ENCODE peak calls at places on chromosomes 3 and 15, in seven cellular contexts. O is lung, B is lower lobe of right lung, T is breast epithelium, A is tibial artery, C is RWPE2, H is thoracic aorta. G is an unnamed sample.
A peak's percentile ranks its signal among the peaks of the same experiment; 100 is the strongest.

GRCh38 chr15:58203537-58203936 is 65.4 kb downstream of the AQP9 start:
- DNase-seq in C (no peak), H (no peak), B (no peak), A (no peak), O (no peak), T (no peak), G (no peak)

GRCh38 chr3:50427255-50427654 is 67.9 kb upstream of the TMEM115 start:
- DNase-seq in O (no peak), H (no peak), T (no peak), B (no peak), A (no peak), C (no peak), G (no peak)

GRCh38 chr3:160395297-160395696 is 3.7 kb downstream of the IFT80 start:
- DNase-seq in C (no peak), A (no peak), O (no peak), B (no peak), H (no peak), T (no peak), G (no peak)

GRCh38 chr3:186038360-186038759 is 70.5 kb downstream of the ETV5 start:
- DNase-seq in A (no peak), O (no peak), H (no peak), C (no peak), T (no peak), B (no peak), G (no peak)

GRCh38 chr3:47482411-47482810 is 6.7 kb upstream of the SCAP start:
- DNase-seq in H (no peak), B (no peak), C (no peak), O (no peak), A (no peak), T (no peak), G (no peak)

GRCh38 chr3:133896002-133896761 is 500 bp upstream of the RAB6B start:
- DNase-seq in H (no peak), O (no peak), B (peak; percentile 26), T (no peak), C (no peak), A (no peak), G (no peak)

GRCh38 chr15:71385026-71385425 is 269.8 kb downstream of the THSD4 start:
- DNase-seq in T (no peak), B (no peak), C (no peak), H (no peak), A (no peak), O (no peak), G (no peak)

GRCh38 chr3:47984089-47984759 is 32.0 kb downstream of the MAP4 start:
- DNase-seq in B (no peak), A (no peak), O (no peak), T (no peak), H (peak; percentile 31), C (no peak), G (no peak)

GRCh38 chr3:101171797-101172196 is 148.6 kb downstream of the IMPG2 start:
- DNase-seq in C (no peak), B (no peak), A (no peak), H (no peak), T (no peak), O (no peak), G (no peak)

GRCh38 chr3:181838940-181839914 is 127.5 kb downstream of the SOX2 start:
- DNase-seq in B (no peak), A (no peak), H (no peak), C (no peak), T (no peak), O (peak; percentile 31), G (no peak)

GRCh38 chr15:81054236-81054635 is 53.5 kb downstream of the TLNRD1 start:
- DNase-seq in C (no peak), T (no peak), H (no peak), B (no peak), O (no peak), A (no peak), G (no peak)

GRCh38 chr15:58491151-58491473 is 59.3 kb downstream of the LIPC start:
- DNase-seq in C (no peak), A (no peak), O (no peak), B (no peak), H (peak; percentile 56), T (peak; percentile 66), G (no peak)

GRCh38 chr3:45205126-45205525 is 21.0 kb downstream of the TMEM158 start:
- DNase-seq in C (no peak), B (no peak), H (no peak), T (no peak), A (no peak), O (no peak), G (no peak)

GRCh38 chr3:153894857-153895256 is 226.3 kb upstream of the ARHGEF26 start:
- DNase-seq in C (no peak), H (no peak), B (no peak), O (no peak), A (no peak), T (no peak), G (no peak)

GRCh38 chr3:62246985-62247384 is 126.4 kb downstream of the FEZF2 start:
- DNase-seq in T (no peak), H (no peak), C (no peak), O (no peak), B (no peak), A (no peak), G (no peak)

GRCh38 chr3:150094150-150094932 is 123.6 kb upstream of the PFN2 start:
- DNase-seq in C (peak; percentile 73), B (no peak), H (no peak), A (no peak), T (no peak), O (no peak), G (no peak)

GRCh38 chr3:73383470-73384049 is 241.2 kb downstream of the PDZRN3 start:
- DNase-seq in O (no peak), H (no peak), A (no peak), C (no peak), B (no peak), T (no peak), G (no peak)

GRCh38 chr15:41102854-41103253 is 13.2 kb downstream of the INO80 start:
- DNase-seq in A (no peak), B (no peak), H (no peak), O (no peak), C (no peak), T (no peak), G (no peak)

GRCh38 chr3:150062492-150062891 is 91.8 kb upstream of the PFN2 start:
- DNase-seq in A (no peak), H (no peak), O (no peak), C (no peak), T (no peak), B (no peak), G (no peak)

GRCh38 chr3:53729618-53730017 is 116.6 kb downstream of the CHDH start:
- DNase-seq in O (no peak), A (no peak), C (no peak), T (no peak), H (no peak), B (no peak), G (no peak)

GRCh38 chr15:49712846-49713450 is 92.1 kb downstream of the DTWD1 start:
- DNase-seq in A (no peak), H (no peak), T (no peak), C (no peak), B (no peak), O (no peak), G (no peak)

GRCh38 chr15:98263787-98264186 is 303.3 kb downstream of the ARRDC4 start:
- DNase-seq in B (no peak), T (no peak), A (no peak), H (no peak), C (no peak), O (no peak), G (no peak)
- H3K9me3 ChIP-seq in B (peaks cover 17% of the 10 kb centered on the region), T (peaks cover 33% of the 10 kb centered on the region), A (no peaks in the 10 kb centered on the region), H (no peaks in the 10 kb centered on the region), C (peaks cover 8% of the 10 kb centered on the region), O (peaks cover 7% of the 10 kb centered on the region), G (peaks cover 2% of the 10 kb centered on the region)

DNA sequence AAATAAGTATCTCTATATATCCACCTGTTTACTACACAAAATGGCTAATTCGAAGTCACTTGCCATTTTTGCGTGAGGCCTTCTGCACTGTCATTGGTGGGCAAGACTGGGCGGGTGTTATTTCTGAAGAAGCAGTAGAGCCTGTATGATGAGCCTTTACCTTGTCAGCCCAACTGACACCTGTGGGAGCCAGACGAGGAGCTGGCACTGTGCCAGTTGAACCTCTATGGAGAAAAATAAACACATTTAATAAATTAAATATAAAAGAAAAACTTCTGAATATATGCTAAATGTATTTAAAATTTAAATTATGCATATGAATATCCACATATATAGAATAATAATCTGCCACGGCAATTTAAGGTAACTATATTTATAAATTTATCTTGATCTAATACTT is 109.9 kb downstream of the SCAPER start:
- DNase-seq in T (no peak), O (no peak), A (no peak), C (no peak), H (no peak), B (no peak), G (no peak)
- H3K9me3 ChIP-seq in T (no peaks in the 10 kb centered on the region), O (no peaks in the 10 kb centered on the region), A (no peaks in the 10 kb centered on the region), C (no peaks in the 10 kb centered on the region), H (no peaks in the 10 kb centered on the region), B (no peaks in the 10 kb centered on the region), G (no peaks in the 10 kb centered on the region)

GRCh38 chr15:46894644-46895043 is 822.7 kb upstream of the SEMA6D start:
- DNase-seq in O (no peak), H (no peak), B (no peak), T (no peak), A (no peak), C (peak; percentile 34), G (no peak)

GRCh38 chr15:46900992-46901391 is 816.3 kb upstream of the SEMA6D start:
- DNase-seq in H (no peak), T (no peak), A (no peak), O (no peak), C (no peak), B (no peak), G (no peak)

GRCh38 chr15:46892621-46893160 is 824.6 kb upstream of the SEMA6D start:
- DNase-seq in H (no peak), B (no peak), T (no peak), C (no peak), O (no peak), A (no peak), G (no peak)

GRCh38 chr15:46897266-46897665 is 820.0 kb upstream of the SEMA6D start:
- DNase-seq in O (no peak), B (no peak), T (no peak), H (no peak), A (no peak), C (no peak), G (no peak)
- H3K9me3 ChIP-seq in O (no peaks in the 10 kb centered on the region), B (no peaks in the 10 kb centered on the region), T (no peaks in the 10 kb centered on the region), H (no peaks in the 10 kb centered on the region), A (no peaks in the 10 kb centered on the region), C (no peaks in the 10 kb centered on the region), G (no peaks in the 10 kb centered on the region)

GRCh38 chr3:147392083-147392916 is 14.0 kb downstream of the ZIC4 start:
- DNase-seq in B (no peak), H (no peak), T (no peak), O (no peak), A (no peak), C (no peak), G (no peak)

GRCh38 chr3:147396709-147397046 is 9.7 kb downstream of the ZIC4 start:
- DNase-seq in T (no peak), C (no peak), O (no peak), H (no peak), B (no peak), A (no peak), G (no peak)

GRCh38 chr3:147393261-147393964 is 12.9 kb downstream of the ZIC4 start:
- DNase-seq in B (no peak), O (no peak), A (no peak), C (no peak), T (no peak), H (no peak), G (no peak)

GRCh38 chr3:147395975-147396708 is 10.2 kb downstream of the ZIC4 start:
- DNase-seq in O (no peak), C (no peak), H (no peak), A (no peak), T (no peak), B (no peak), G (no peak)

GRCh38 chr3:147394168-147394941 is 12.0 kb downstream of the ZIC4 start:
- DNase-seq in A (no peak), T (no peak), B (no peak), O (no peak), H (no peak), C (no peak), G (no peak)
- H3K9me3 ChIP-seq in A (no peaks in the 10 kb centered on the region), T (no peaks in the 10 kb centered on the region), B (no peaks in the 10 kb centered on the region), O (no peaks in the 10 kb centered on the region), H (no peaks in the 10 kb centered on the region), C (peaks cover 4% of the 10 kb centered on the region), G (no peaks in the 10 kb centered on the region)

G was measured in T-helper 17 cell.